ENCODE peak calls at places on chromosomes 3 and 15, in four cellular contexts. P is HEK293T, F is HT-29, Y is NCI-H1105 treated with DMSO at 0.1 percent for 48 hours. U is an unnamed sample.

GRCh38 chr3:8328971-8329370 is 172.7 kb upstream of the LMCD1 start:
- DNase-seq in P (no peak), Y (peak; percentile 85), F (no peak), U (no peak)

GRCh38 chr15:83837946-83838571 is 184.1 kb downstream of the ADAMTSL3 start:
- DNase-seq in P (peak; percentile 75), Y (peak; percentile 3), F (peak; percentile 66), U (no peak)

GRCh38 chr3:149487598-149488197 is 13.2 kb downstream of the TM4SF4 start:
- DNase-seq in P (peak; percentile 43), Y (no peak), F (peak; percentile 72), U (no peak)

GRCh38 chr15:68427366-68427765 is 4.6 kb downstream of the ITGA11 start:
- DNase-seq in Y (no peak), P (no peak), F (no peak), U (no peak)

GRCh38 chr15:48645558-48646330 is at the start of gene FBN1:
- DNase-seq in Y (no peak), P (peak; percentile 53), F (no peak), U (no peak)

GRCh38 chr3:99910752-99911151 is 93.1 kb downstream of the CMSS1 start:
- DNase-seq in P (no peak), Y (no peak), F (no peak), U (no peak)

GRCh38 chr15:25730918-25731317 is 132.2 kb downstream of the ATP10A start:
- DNase-seq in P (no peak), Y (no peak), F (no peak), U (no peak)

GRCh38 chr15:66483131-66483566 is 14.4 kb downstream of the SNAPC5 start:
- DNase-seq in F (no peak), P (no peak), Y (peak; percentile 18), U (no peak)

GRCh38 chr15:53581513-53581912 is 177.9 kb downstream of the WDR72 start:
- DNase-seq in P (no peak), Y (no peak), F (no peak), U (no peak)

GRCh38 chr15:60121845-60122244 is 117.7 kb downstream of the FOXB1 start:
- DNase-seq in F (no peak), Y (no peak), P (no peak), U (no peak)

GRCh38 chr3:172918165-172918564 is 167.6 kb downstream of the ECT2 start:
- DNase-seq in F (peak; percentile 9), Y (peak; percentile 70), P (no peak), U (no peak)

GRCh38 chr3:73525591-73525990 is 99.2 kb downstream of the PDZRN3 start:
- DNase-seq in Y (no peak), P (no peak), F (no peak), U (no peak)

GRCh38 chr3:184637705-184638104 is 74.2 kb downstream of the MAGEF1 start:
- DNase-seq in P (no peak), F (no peak), Y (no peak), U (no peak)

GRCh38 chr3:31196881-31197364 is 302.5 kb upstream of the GADL1 start:
- DNase-seq in P (no peak), Y (no peak), F (no peak), U (no peak)

GRCh38 chr3:14691719-14692118 is 16.8 kb downstream of the C3orf20 start:
- DNase-seq in P (no peak), Y (no peak), F (no peak), U (no peak)

GRCh38 chr3:190831225-190831624 is 31.3 kb downstream of the GMNC start:
- DNase-seq in F (no peak), Y (no peak), P (no peak), U (no peak)

GRCh38 chr15:86857701-86858100 is 778.0 kb downstream of the AGBL1 start:
- DNase-seq in P (no peak), F (no peak), Y (no peak), U (no peak)

GRCh38 chr3:4247391-4247790 is 55.8 kb upstream of the SETMAR start:
- DNase-seq in F (no peak), P (no peak), Y (no peak), U (no peak)

GRCh38 chr3:197542741-197543454 is 12.9 kb downstream of the BDH1 start:
- DNase-seq in F (no peak), Y (no peak), P (no peak), U (no peak)

GRCh38 chr3:51716805-51717204 is 9.9 kb downstream of the GRM2 start:
- DNase-seq in F (no peak), Y (no peak), P (no peak), U (no peak)

GRCh38 chr3:25897019-25897418 is 107.1 kb downstream of the OXSM start:
- DNase-seq in Y (no peak), F (peak; percentile 28), P (peak; percentile 56), U (no peak)

GRCh38 chr3:8481380-8481779 is 20.2 kb upstream of the LMCD1 start:
- DNase-seq in P (no peak), Y (no peak), F (no peak), U (no peak)

GRCh38 chr3:73391984-73392383 is 232.8 kb downstream of the PDZRN3 start:
- DNase-seq in P (no peak), F (no peak), Y (no peak), U (no peak)

GRCh38 chr15:43093026-43093425 is 12.8 kb downstream of the UBR1 start:
- DNase-seq in F (no peak), P (no peak), Y (no peak), U (no peak)

GRCh38 chr3:162034368-162034767 is 537.8 kb downstream of the OTOL1 start:
- DNase-seq in Y (no peak), F (no peak), P (no peak), U (no peak)

GRCh38 chr3:172592898-172593669 is 69.9 kb upstream of the TNFSF10 start:
- DNase-seq in Y (no peak), P (no peak), F (no peak), U (no peak)

GRCh38 chr3:102979682-102980378 is 545.0 kb downstream of the ZPLD1 start:
- DNase-seq in Y (no peak), F (peak; percentile 79), P (no peak), U (no peak)

GRCh38 chr15:94943863-94944262 is 712.5 kb downstream of the MCTP2 start:
- DNase-seq in F (no peak), P (no peak), Y (no peak), U (no peak)

GRCh38 chr15:99755692-99756409 is 22.6 kb upstream of the LYSMD4 start:
- DNase-seq in F (peak; percentile 90), P (peak; percentile 76), Y (peak; percentile 79), U (no peak)

U was measured in central memory CD8-positive, alpha-beta T cell.